ENCODE peak calls at places on chromosomes 2 and 18, in seven cellular contexts. G is neural progenitor cell, E is mammary epithelial cell, P is IMR-90, Q is A549, C is OCI-LY7, U is fibroblast of lung. Z is an unnamed sample.

GRCh38 chr2:174208026-174208425 is 40.3 kb downstream of the OLA1 start:
- DNase-seq in G (no peak), E (no peak), P (no peak), Q (no peak), C (no peak), U (no peak), Z (no peak)

GRCh38 chr18:48680871-48681270 is 142.0 kb downstream of the CTIF start:
- DNase-seq in G (peak; percentile 82), E (no peak), P (no peak), Q (no peak), C (no peak), U (no peak), Z (no peak)

GRCh38 chr2:173986805-173987204 is 21.6 kb upstream of the SP3 start:
- DNase-seq in G (no peak), E (no peak), P (peak; percentile 43), Q (no peak), C (no peak), U (peak; percentile 78), Z (no peak)

GRCh38 chr18:37721544-37722302 is 156.1 kb upstream of the CELF4 start:
- DNase-seq in G (no peak), E (no peak), P (no peak), Q (no peak), C (no peak), U (no peak), Z (peak; percentile 24)

GRCh38 chr2:96856776-96857673 is 791 bp downstream of the ANKRD39 start:
- DNase-seq in G (peak; percentile 44), E (peak; percentile 20), P (no peak), Q (no peak), C (peak; percentile 81), U (peak; percentile 25), Z (no peak)

GRCh38 chr2:105754011-105754410 is 9.3 kb downstream of the NCK2 start:
- DNase-seq in G (no peak), E (no peak), P (no peak), Q (no peak), C (no peak), U (no peak), Z (no peak)

GRCh38 chr18:26655614-26656400 is 107.5 kb upstream of the KCTD1 start:
- DNase-seq in G (peak; percentile 76), E (peak; percentile 63), P (peak; percentile 11), Q (peak; percentile 31), C (no peak), U (peak; percentile 38), Z (peak; percentile 77)

GRCh38 chr18:49970288-49970687 is 157.0 kb upstream of the ACAA2 start:
- DNase-seq in G (no peak), E (no peak), P (no peak), Q (no peak), C (no peak), U (no peak), Z (no peak)

GRCh38 chr2:47076586-47077441 is 78.3 kb downstream of the STPG4 start:
- DNase-seq in G (no peak), E (peak; percentile 86), P (peak; percentile 97), Q (peak; percentile 100), C (no peak), U (peak; percentile 91), Z (peak; percentile 79)

GRCh38 chr2:84865181-84865783 is 15.6 kb downstream of the TRABD2A start:
- DNase-seq in G (no peak), E (peak; percentile 34), P (peak; percentile 43), Q (peak; percentile 40), C (peak; percentile 64), U (peak; percentile 58), Z (no peak)

GRCh38 chr2:206443735-206444527 is 599 bp downstream of the ADAM23 start:
- DNase-seq in G (peak; percentile 86), E (peak; percentile 35), P (peak; percentile 22), Q (peak; percentile 46), C (peak; percentile 6), U (peak; percentile 25), Z (peak; percentile 70)

GRCh38 chr2:160859086-160859485 is 301.1 kb upstream of the TANK start:
- DNase-seq in G (no peak), E (no peak), P (no peak), Q (no peak), C (no peak), U (no peak), Z (peak; percentile 14)

GRCh38 chr2:150532883-150533282 is 45.4 kb upstream of the RND3 start:
- DNase-seq in G (no peak), E (peak; percentile 42), P (peak; percentile 82), Q (no peak), C (no peak), U (peak; percentile 53), Z (no peak)

GRCh38 chr2:95273911-95274290 is 348 bp upstream of the PROM2 start:
- DNase-seq in G (no peak), E (peak; percentile 40), P (no peak), Q (no peak), C (no peak), U (no peak), Z (no peak)

GRCh38 chr18:22210331-22210754 is 41.0 kb downstream of the GATA6 start:
- DNase-seq in G (no peak), E (peak; percentile 38), P (peak; percentile 65), Q (no peak), C (no peak), U (peak; percentile 39), Z (peak; percentile 68)

GRCh38 chr2:157838442-157839161 is 37.5 kb downstream of the ACVR1 start:
- DNase-seq in G (peak; percentile 40), E (peak; percentile 79), P (peak; percentile 90), Q (peak; percentile 37), C (no peak), U (peak; percentile 88), Z (peak; percentile 68)

GRCh38 chr2:85607268-85608215 is 4.3 kb downstream of the C2orf68 start:
- DNase-seq in G (no peak), E (no peak), P (no peak), Q (no peak), C (no peak), U (no peak), Z (no peak)

GRCh38 chr2:219522111-219523030 is 8.1 kb downstream of the ASIC4 start:
- DNase-seq in G (peak; percentile 83), E (peak; percentile 32), P (peak; percentile 64), Q (no peak), C (no peak), U (peak; percentile 40), Z (peak; percentile 71)

GRCh38 chr18:35705988-35706387 is 124.4 kb downstream of the GALNT1 start:
- DNase-seq in G (no peak), E (no peak), P (no peak), Q (no peak), C (no peak), U (no peak), Z (no peak)

GRCh38 chr2:208025037-208025813 is at the start of gene PLEKHM3:
- DNase-seq in G (peak; percentile 90), E (peak; percentile 81), P (peak; percentile 82), Q (peak; percentile 50), C (peak; percentile 84), U (peak; percentile 91), Z (peak; percentile 90)

GRCh38 chr2:8662239-8662879 is 19.5 kb upstream of the ID2 start:
- DNase-seq in G (no peak), E (peak; percentile 59), P (peak; percentile 90), Q (peak; percentile 91), C (no peak), U (peak; percentile 75), Z (peak; percentile 49)
- H3K4me2 ChIP-seq in G (no peak overlapping the region), E (no peak overlapping the region), P (peak overlapping the region; percentile 44), Q (peak overlapping the region; percentile 79), C (no peak overlapping the region), U (peak overlapping the region; percentile 51), Z (no peak overlapping the region)

GRCh38 chr2:127701651-127702394 is 526 bp downstream of the SFT2D3 start:
- DNase-seq in G (peak; percentile 89), E (peak; percentile 64), P (peak; percentile 66), Q (peak; percentile 69), C (peak; percentile 91), U (peak; percentile 67), Z (peak; percentile 91)
- TF ChIP-seq CTCF in G (peak; percentile 13), E (peak; percentile 5), P (peak; percentile 17), Q (peak; percentile 15), C (peak; percentile 13), U (no peak), Z (no peak)

GRCh38 chr18:9994701-9995100 is 80.9 kb downstream of the VAPA start:
- DNase-seq in G (no peak), E (no peak), P (no peak), Q (no peak), C (no peak), U (no peak), Z (no peak)
- H3K4me2 ChIP-seq in G (no peak overlapping the region), E (no peak overlapping the region), P (no peak overlapping the region), Q (no peak overlapping the region), C (no peak overlapping the region), U (no peak overlapping the region), Z (no peak overlapping the region)

GRCh38 chr2:162153608-162154224 is 1.7 kb upstream of the GCG start:
- DNase-seq in G (peak; percentile 66), E (peak; percentile 58), P (peak; percentile 49), Q (peak; percentile 12), C (peak; percentile 51), U (peak; percentile 58), Z (peak; percentile 80)
- TF ChIP-seq CTCF in G (peak; percentile 84), E (peak; percentile 87), P (peak; percentile 56), Q (peak; percentile 66), C (peak; percentile 84), U (peak; percentile 52), Z (peak; percentile 72)

GRCh38 chr18:31683106-31683505 is 1.3 kb downstream of the B4GALT6 start:
- DNase-seq in G (peak; percentile 5), E (no peak), P (no peak), Q (no peak), C (no peak), U (no peak), Z (no peak)
- H3K4me2 ChIP-seq in G (peak overlapping the region; percentile 95), E (peak overlapping the region; percentile 86), P (no peak overlapping the region), Q (peak overlapping the region; percentile 81), C (peak overlapping the region; percentile 71), U (no peak overlapping the region), Z (peak overlapping the region; percentile 96)

GRCh38 chr2:148022351-148022750 is 1.5 kb downstream of the MBD5 start:
- DNase-seq in G (no peak), E (no peak), P (no peak), Q (no peak), C (no peak), U (peak; percentile 21), Z (no peak)

GRCh38 chr2:148020036-148020357 is 540 bp downstream of the ORC4 start:
- DNase-seq in G (no peak), E (no peak), P (peak; percentile 39), Q (no peak), C (no peak), U (no peak), Z (no peak)

GRCh38 chr2:148021059-148021985 is at the start of gene MBD5:
- DNase-seq in G (peak; percentile 78), E (peak; percentile 36), P (peak; percentile 58), Q (peak; percentile 6), C (peak; percentile 71), U (peak; percentile 70), Z (peak; percentile 70)

GRCh38 chr2:148022882-148023281 is 2.0 kb downstream of the MBD5 start:
- DNase-seq in G (no peak), E (no peak), P (no peak), Q (no peak), C (no peak), U (no peak), Z (no peak)

GRCh38 chr2:148020358-148021058 is at the start of gene ORC4:
- DNase-seq in G (peak; percentile 100), E (peak; percentile 100), P (peak; percentile 99), Q (peak; percentile 83), C (peak; percentile 99), U (peak; percentile 99), Z (peak; percentile 100)
- TF ChIP-seq CTCF in G (peak; percentile 58), E (peak; percentile 34), P (peak; percentile 38), Q (peak; percentile 56), C (peak; percentile 36), U (peak; percentile 32), Z (peak; percentile 51)

GRCh38 chr2:28101892-28102291 is 211.4 kb downstream of the BABAM2 start:
- DNase-seq in G (no peak), E (no peak), P (no peak), Q (no peak), C (no peak), U (no peak), Z (no peak)
- H3K4me2 ChIP-seq in G (no peak overlapping the region), E (no peak overlapping the region), P (peak overlapping the region; percentile 24), Q (no peak overlapping the region), C (no peak overlapping the region), U (peak overlapping the region; percentile 75), Z (no peak overlapping the region)

Z was measured in hepatocyte.